ENCODE peak calls at places on chromosomes 2 and 18, in eight cellular contexts. W is HCT116, Y is keratinocyte, X is BE2C, S is fibroblast of lung, K is OCI-LY7, T is left lung, G is astrocyte. R is an unnamed sample.

GRCh38 chr18:70245941-70246537 is 40.6 kb upstream of the RTTN start:
- DNase-seq in W (no peak), Y (no peak), X (no peak), S (no peak), K (no peak), T (no peak), G (no peak), R (no peak)

GRCh38 chr2:63849381-63850203 is 7.9 kb downstream of the UGP2 start:
- DNase-seq in W (no peak), Y (no peak), X (no peak), S (no peak), K (no peak), T (no peak), G (peak), R (no peak)

GRCh38 chr18:41436772-41437171 is 518.3 kb upstream of the PIK3C3 start:
- DNase-seq in W (no peak), Y (no peak), X (no peak), S (no peak), K (no peak), T (no peak), G (no peak), R (no peak)

GRCh38 chr2:210956101-210956500 is 399.7 kb downstream of the CPS1 start:
- DNase-seq in W (no peak), Y (no peak), X (no peak), S (no peak), K (no peak), T (no peak), G (peak), R (no peak)

GRCh38 chr2:190159453-190159852 is 96.9 kb upstream of the MSTN start:
- DNase-seq in W (no peak), Y (no peak), X (no peak), S (peak), K (no peak), T (no peak), G (peak), R (no peak)

GRCh38 chr2:219570924-219571310 is 422 bp downstream of the OBSL1 start:
- DNase-seq in W (no peak), Y (no peak), X (no peak), S (peak), K (no peak), T (no peak), G (peak), R (no peak)

GRCh38 chr2:225010804-225011203 is 31.5 kb downstream of the DOCK10 start:
- DNase-seq in W (peak), Y (no peak), X (no peak), S (peak), K (no peak), T (no peak), G (peak), R (peak)

GRCh38 chr2:64454316-64455030 is 511 bp downstream of the LGALSL start:
- DNase-seq in W (no peak), Y (no peak), X (peak), S (peak), K (peak), T (peak), G (peak), R (peak)

GRCh38 chr2:133422946-133423345 is 145.3 kb downstream of the NCKAP5 start:
- DNase-seq in W (no peak), Y (no peak), X (no peak), S (peak), K (no peak), T (no peak), G (peak), R (no peak)

GRCh38 chr2:202588647-202589581 is 45.9 kb upstream of the FAM117B start:
- DNase-seq in W (peak), Y (peak), X (peak), S (peak), K (peak), T (peak), G (peak), R (peak)

GRCh38 chr2:147373800-147374409 is 470.9 kb upstream of the ACVR2A start:
- DNase-seq in W (no peak), Y (no peak), X (no peak), S (no peak), K (no peak), T (no peak), G (no peak), R (no peak)

GRCh38 chr2:69773201-69773600 is 31.3 kb downstream of the ANXA4 start:
- DNase-seq in W (no peak), Y (no peak), X (no peak), S (peak), K (no peak), T (no peak), G (peak), R (no peak)

GRCh38 chr2:9950521-9951271 is 797 bp upstream of the GRHL1 start:
- DNase-seq in W (no peak), Y (no peak), X (no peak), S (no peak), K (no peak), T (peak), G (no peak), R (peak)
- TF ChIP-seq CTCF in W (no peak), Y (no peak), X (no peak), S (no peak), K (no peak), T (no peak), G (no peak), R (no peak)

GRCh38 chr2:17849260-17849659 is 29.2 kb upstream of the KCNS3 start:
- DNase-seq in W (no peak), Y (no peak), X (no peak), S (no peak), K (no peak), T (no peak), G (no peak), R (no peak)

GRCh38 chr2:17850151-17850550 is 28.3 kb upstream of the KCNS3 start:
- DNase-seq in W (no peak), Y (no peak), X (no peak), S (no peak), K (no peak), T (no peak), G (no peak), R (no peak)

GRCh38 chr2:17857016-17857415 is 21.5 kb upstream of the KCNS3 start:
- DNase-seq in W (no peak), Y (no peak), X (no peak), S (no peak), K (no peak), T (no peak), G (peak), R (no peak)

GRCh38 chr2:17853799-17854198 is 24.7 kb upstream of the KCNS3 start:
- DNase-seq in W (no peak), Y (no peak), X (no peak), S (no peak), K (no peak), T (no peak), G (no peak), R (no peak)

GRCh38 chr2:17851731-17852585 is 26.5 kb upstream of the KCNS3 start:
- DNase-seq in W (peak), Y (peak), X (peak), S (peak), K (peak), T (no peak), G (peak), R (peak)
- TF ChIP-seq CTCF in W (peak), Y (peak), X (peak), S (peak), K (peak), T (peak), G (peak), R (peak)

GRCh38 chr2:1546901-1547300 is 133.6 kb downstream of the TPO start:
- DNase-seq in W (no peak), Y (no peak), X (no peak), S (no peak), K (no peak), T (peak), G (no peak), R (no peak)

GRCh38 chr2:1543776-1544477 is 130.7 kb downstream of the TPO start:
- DNase-seq in W (no peak), Y (no peak), X (no peak), S (no peak), K (no peak), T (no peak), G (no peak), R (no peak)

GRCh38 chr2:1548910-1549673 is 135.8 kb downstream of the TPO start:
- DNase-seq in W (no peak), Y (no peak), X (no peak), S (no peak), K (no peak), T (peak), G (no peak), R (no peak)

GRCh38 chr2:1544478-1545069 is 131.3 kb downstream of the TPO start:
- DNase-seq in W (no peak), Y (no peak), X (no peak), S (peak), K (no peak), T (peak), G (peak), R (no peak)

GRCh38 chr2:1546023-1546591 is 132.8 kb downstream of the TPO start:
- DNase-seq in W (peak), Y (peak), X (peak), S (peak), K (peak), T (peak), G (peak), R (peak)
- TF ChIP-seq CTCF in W (peak), Y (peak), X (peak), S (peak), K (peak), T (peak), G (peak), R (peak)

GRCh38 chr2:162014751-162015150 is 59.3 kb downstream of the DPP4 start:
- DNase-seq in W (no peak), Y (no peak), X (no peak), S (peak), K (no peak), T (no peak), G (no peak), R (no peak)

GRCh38 chr2:162018530-162018929 is 55.5 kb downstream of the DPP4 start:
- DNase-seq in W (no peak), Y (no peak), X (no peak), S (no peak), K (no peak), T (no peak), G (no peak), R (no peak)

GRCh38 chr2:162016080-162016479 is 57.9 kb downstream of the DPP4 start:
- DNase-seq in W (no peak), Y (no peak), X (no peak), S (no peak), K (no peak), T (no peak), G (no peak), R (no peak)

GRCh38 chr2:162013514-162014205 is 60.4 kb downstream of the DPP4 start:
- DNase-seq in W (no peak), Y (no peak), X (no peak), S (no peak), K (no peak), T (no peak), G (no peak), R (no peak)

GRCh38 chr2:162017233-162017632 is 56.8 kb downstream of the DPP4 start:
- DNase-seq in W (no peak), Y (no peak), X (no peak), S (no peak), K (no peak), T (no peak), G (no peak), R (no peak)
- TF ChIP-seq CTCF in W (no peak), Y (no peak), X (no peak), S (no peak), K (no peak), T (no peak), G (no peak), R (no peak)